ENCODE peak calls at places on chromosomes 1 and 21, in seven cellular contexts. U, L, J, W, Y, Z and P are unnamed samples.

GRCh38 chr1:62271137-62271536 is 48.1 kb downstream of the KANK4 start:
- DNase-seq in W (no peak), Z (no peak), Y (no peak), U (no peak), L (no peak), J (no peak), P (no peak)

GRCh38 chr21:45251635-45252447 is 35.9 kb downstream of the POFUT2 start:
- DNase-seq in Y (no peak), W (no peak), J (no peak), U (peak; percentile 60), L (no peak), Z (no peak), P (no peak)

GRCh38 chr1:96971849-96972602 is 250.4 kb downstream of the PTBP2 start:
- DNase-seq in L (no peak), Z (no peak), W (no peak), U (no peak), J (no peak), Y (no peak), P (no peak)

GRCh38 chr1:209248649-209249279 is 334.8 kb upstream of the CAMK1G start:
- DNase-seq in W (peak; percentile 4), L (peak; percentile 52), J (no peak), Z (peak; percentile 74), Y (no peak), U (no peak), P (peak; percentile 18)

GRCh38 chr21:36379236-36379635 is 6.0 kb upstream of the CHAF1B start:
- DNase-seq in U (no peak), Y (no peak), J (no peak), W (no peak), L (no peak), Z (no peak), P (no peak)

GRCh38 chr1:244214009-244214967 is 163.2 kb downstream of the ZBTB18 start:
- DNase-seq in L (peak; percentile 76), Y (no peak), Z (peak; percentile 98), W (no peak), U (no peak), J (no peak), P (no peak)

GRCh38 chr21:28587748-28588147 is 404.9 kb downstream of the LTN1 start:
- DNase-seq in L (no peak), J (no peak), U (no peak), W (no peak), Z (no peak), Y (no peak), P (no peak)

GRCh38 chr1:13775916-13776315 is 75.9 kb downstream of the PRDM2 start:
- DNase-seq in L (no peak), Y (no peak), Z (no peak), J (no peak), W (no peak), U (no peak), P (no peak)

GRCh38 chr21:33490991-33491372 is 534 bp downstream of the DNAJC28 start:
- DNase-seq in Y (no peak), U (no peak), Z (peak; percentile 11), L (no peak), J (no peak), W (no peak), P (no peak)

GRCh38 chr21:21111309-21111920 is 113.2 kb downstream of the NCAM2 start:
- DNase-seq in J (no peak), L (no peak), W (no peak), Y (no peak), Z (no peak), U (no peak), P (no peak)

GRCh38 chr21:35051287-35051818 is 2.3 kb upstream of the RUNX1 start:
- DNase-seq in U (peak; percentile 93), Z (peak; percentile 72), L (peak; percentile 69), Y (peak; percentile 71), W (peak; percentile 75), J (peak; percentile 85), P (peak; percentile 35)

GRCh38 chr21:35048183-35048601 is 910 bp downstream of the RUNX1 start:
- DNase-seq in Z (no peak), J (peak; percentile 33), L (no peak), Y (no peak), U (no peak), W (no peak), P (no peak)

GRCh38 chr21:35052786-35053185 is 3.7 kb upstream of the RUNX1 start:
- DNase-seq in L (no peak), Z (no peak), J (no peak), W (peak; percentile 42), U (no peak), Y (no peak), P (no peak)

GRCh38 chr21:35048706-35049617 is at the start of gene RUNX1:
- DNase-seq in Y (peak; percentile 78), Z (peak; percentile 37), U (no peak), W (peak; percentile 81), J (peak; percentile 84), L (peak; percentile 31), P (peak; percentile 10)

GRCh38 chr21:35050348-35051286 is 1.5 kb upstream of the RUNX1 start:
- DNase-seq in U (no peak), J (no peak), Z (no peak), W (no peak), L (no peak), Y (no peak), P (no peak)
- H3K27ac ChIP-seq in U (peak overlapping the region; percentile 45), J (no peak overlapping the region), Z (no peak overlapping the region), W (peak overlapping the region; percentile 38), L (peak overlapping the region; percentile 44), Y (peak overlapping the region; percentile 92), P (peak overlapping the region; percentile 13)

DNA sequence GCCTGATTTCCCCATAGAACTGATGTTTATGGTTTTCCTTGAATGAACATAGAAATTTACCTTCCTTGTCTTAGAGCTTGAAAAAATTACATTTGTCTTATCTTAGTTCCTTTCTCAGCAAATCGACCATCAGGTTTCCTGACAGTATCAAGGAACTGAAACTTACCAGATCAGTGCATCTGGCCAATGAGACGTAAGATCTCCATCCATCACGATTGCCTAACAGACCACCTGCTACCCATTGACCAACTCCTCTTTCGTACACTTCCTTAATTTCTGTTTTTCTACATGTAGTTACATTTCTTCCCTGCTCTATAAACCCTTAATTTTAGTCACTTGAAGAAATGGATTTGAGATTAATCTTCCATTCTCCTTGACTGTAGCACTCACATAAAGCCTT is 57.4 kb upstream of the TMPRSS15 start:
- DNase-seq in Z (no peak), L (no peak), J (no peak), Y (no peak), U (no peak), W (no peak), P (no peak)
- H3K27ac ChIP-seq in Z (no peak overlapping the region), L (no peak overlapping the region), J (no peak overlapping the region), Y (no peak overlapping the region), U (no peak overlapping the region), W (no peak overlapping the region), P (no peak overlapping the region)

DNA sequence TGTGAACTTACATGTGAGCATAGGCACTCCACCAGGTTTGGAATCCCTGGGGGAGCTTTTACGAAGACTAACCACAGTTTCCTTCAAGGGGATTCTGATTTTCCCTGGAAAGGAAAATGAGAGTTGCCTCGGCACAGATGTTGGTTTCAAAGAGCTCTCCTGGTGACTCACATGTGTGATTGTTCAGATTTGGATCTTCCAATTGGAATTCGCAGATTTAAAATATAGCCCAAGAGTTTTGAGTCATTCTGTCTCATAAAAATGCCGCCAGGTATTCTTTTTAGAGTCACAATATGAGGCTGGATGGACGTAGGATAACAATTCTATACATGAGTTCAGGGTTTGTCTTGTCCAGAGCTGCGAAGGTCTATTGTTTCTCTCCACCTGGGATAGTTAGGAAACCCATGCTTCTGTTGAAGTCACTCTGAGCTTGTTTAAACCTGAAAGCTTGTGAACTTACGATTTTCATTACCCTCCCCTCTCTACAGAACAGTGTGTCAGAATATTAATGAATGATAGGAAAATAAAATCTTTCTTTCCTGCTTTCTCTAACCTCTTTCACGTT is 64.9 kb downstream of the TGFB2 start:
- DNase-seq in W (no peak), J (no peak), Z (no peak), U (no peak), Y (no peak), L (no peak), P (no peak)
- H3K27ac ChIP-seq in W (no peak overlapping the region), J (no peak overlapping the region), Z (no peak overlapping the region), U (no peak overlapping the region), Y (no peak overlapping the region), L (no peak overlapping the region), P (no peak overlapping the region)

DNA sequence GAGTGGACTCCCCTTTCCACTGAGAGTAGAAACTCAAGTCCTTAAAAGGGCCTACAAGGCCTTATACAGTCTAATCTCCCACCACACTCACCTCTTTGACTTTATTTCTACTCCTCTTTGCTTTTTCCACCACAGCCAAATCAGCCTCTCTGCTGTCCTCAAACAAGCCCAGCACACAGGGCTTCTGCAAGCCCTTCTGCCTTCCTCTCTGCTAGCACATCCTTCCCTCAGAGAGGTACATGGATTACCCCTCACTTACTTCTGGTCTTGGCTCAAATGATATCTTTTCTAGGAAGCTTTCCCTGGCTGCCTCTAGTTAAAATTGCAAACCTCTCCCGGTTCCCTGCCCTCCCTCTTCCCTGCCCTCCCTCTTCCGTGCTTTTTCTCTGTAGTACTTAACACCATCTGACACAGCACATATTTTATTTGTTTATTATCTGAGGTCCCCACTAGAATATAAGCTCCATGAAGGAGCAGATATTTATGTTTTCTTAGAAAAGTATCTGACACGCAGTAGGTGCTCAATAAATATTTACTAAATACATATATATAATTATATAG is 1.7 kb downstream of the LYST start:
- DNase-seq in Z (no peak), U (no peak), W (no peak), L (no peak), J (no peak), Y (no peak), P (no peak)
- H3K27ac ChIP-seq in Z (no peak overlapping the region), U (no peak overlapping the region), W (peak overlapping the region; percentile 16), L (peak overlapping the region; percentile 4), J (peak overlapping the region; percentile 13), Y (no peak overlapping the region), P (no peak overlapping the region)